ENCODE peak calls at places on chromosomes 6 and 20, in eight cellular contexts. K is right cardiac atrium, V is IMR-90, H is ovary, M is cardiac muscle cell, R is GM23248, Z is testis, I is upper lobe of right lung. A is an unnamed sample. For H3K9me3, the result is how much of the 10 kb centered on the place peaks cover.

GRCh38 chr20:35467339-35468224 is 12.2 kb downstream of the CEP250 start:
- DNase-seq in M (peak), H (peak), Z (no peak), R (no peak), V (peak), I (no peak), K (no peak), A (peak)

GRCh38 chr20:63145156-63145555 is 70.8 kb downstream of the YTHDF1 start:
- DNase-seq in M (no peak), I (no peak), H (no peak), Z (no peak), V (peak), K (no peak), R (no peak), A (no peak)

GRCh38 chr20:32364554-32365208 is 6.5 kb downstream of the ASXL1 start:
- DNase-seq in K (no peak), I (no peak), V (no peak), R (no peak), M (no peak), Z (no peak), H (no peak), A (no peak)

GRCh38 chr20:56348306-56348695 is 10.5 kb upstream of the FAM210B start:
- DNase-seq in M (peak), I (no peak), Z (no peak), V (no peak), R (no peak), K (no peak), H (no peak), A (no peak)

GRCh38 chr6:145508107-145508506 is 227.2 kb downstream of the EPM2A start:
- DNase-seq in Z (no peak), H (no peak), R (no peak), M (peak), K (no peak), V (no peak), I (no peak), A (no peak)

GRCh38 chr6:155349129-155349528 is 34.8 kb upstream of the TFB1M start:
- DNase-seq in H (no peak), K (no peak), M (no peak), Z (no peak), I (no peak), V (peak), R (peak), A (no peak)

GRCh38 chr6:33677153-33677660 is 34.3 kb downstream of the UQCC2 start:
- DNase-seq in K (no peak), M (peak), Z (no peak), I (no peak), H (no peak), R (peak), V (peak), A (no peak)

GRCh38 chr20:39474829-39475228 is 512.7 kb downstream of the DHX35 start:
- DNase-seq in M (no peak), V (no peak), R (no peak), K (no peak), I (no peak), H (no peak), Z (no peak), A (no peak)

GRCh38 chr6:88616380-88616779 is 347.0 kb downstream of the RNGTT start:
- DNase-seq in H (no peak), R (no peak), V (no peak), K (no peak), I (no peak), Z (no peak), M (no peak), A (no peak)
- H3K9me3 ChIP-seq in H (under half), R (under half), V (under half), K (under half), I (under half), Z (under half), M (under half), A (under half)

GRCh38 chr20:38023181-38024085 is 9.8 kb downstream of the TTI1 start:
- DNase-seq in R (peak), K (no peak), I (no peak), H (no peak), Z (no peak), M (peak), V (peak), A (peak)
- H3K27ac ChIP-seq in R (no peak), K (no peak), I (peak), H (no peak), Z (no peak), M (no peak), V (peak), A (peak)

GRCh38 chr6:125285936-125286335 is 15.8 kb downstream of the HDDC2 start:
- DNase-seq in Z (no peak), R (peak), V (peak), M (no peak), H (no peak), I (no peak), K (no peak), A (no peak)
- H3K9me3 ChIP-seq in Z (under half), R (under half), V (under half), M (under half), H (under half), I (under half), K (under half), A (under half)

DNA sequence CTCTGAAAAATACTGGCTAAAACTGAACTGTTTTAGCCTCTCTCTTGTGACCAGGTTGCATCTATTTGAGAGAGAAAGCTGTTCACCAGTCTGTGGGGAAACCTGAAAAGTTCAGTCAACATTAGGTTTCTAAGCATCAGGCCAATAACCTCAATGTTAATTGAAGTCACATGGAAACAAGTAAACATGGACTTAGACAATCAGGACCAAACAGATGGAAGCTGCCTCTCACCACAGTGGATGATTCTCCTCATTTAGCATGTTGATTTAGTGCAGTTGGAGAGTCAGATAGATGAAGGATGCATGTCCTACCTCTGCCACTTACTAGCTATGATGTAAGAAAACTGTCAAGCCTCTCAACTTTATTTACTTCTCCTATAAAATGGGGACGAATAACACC is 18.2 kb downstream of the SCGN start:
- DNase-seq in M (no peak), V (no peak), R (no peak), I (no peak), K (no peak), H (no peak), Z (no peak), A (no peak)
- H3K27ac ChIP-seq in M (no peak), V (no peak), R (no peak), I (no peak), K (no peak), H (no peak), Z (no peak), A (no peak)

A was measured in fibroblast of lung.